ENCODE peak calls at places on chromosomes 4 and X, in four cellular contexts. H, E, Z and Y are unnamed samples.

GRCh38 chr4:139453041-139453370 is 915 bp upstream of the RAB33B start:
- DNase-seq in H (no peak), E (no peak), Z (peak), Y (no peak)

GRCh38 chrX:140503714-140504351 is 1.0 kb downstream of the SOX3 start:
- DNase-seq in H (peak), E (no peak), Z (no peak), Y (peak)

GRCh38 chr4:184826315-184827266 is 823 bp upstream of the ACSL1 start:
- DNase-seq in H (peak), E (no peak), Z (peak), Y (peak)

GRCh38 chrX:42247241-42247640 is 323.9 kb upstream of the CASK start:
- DNase-seq in H (peak), E (no peak), Z (no peak), Y (no peak)

GRCh38 chr4:1414831-1415680 is 8.8 kb upstream of the NKX1-1 start:
- DNase-seq in H (no peak), E (no peak), Z (no peak), Y (no peak)

GRCh38 chr4:3322059-3322550 is 29.3 kb downstream of the RGS12 start:
- DNase-seq in H (peak), E (no peak), Z (no peak), Y (peak)

GRCh38 chr4:85864806-85865205 is 389.9 kb downstream of the ARHGAP24 start:
- DNase-seq in H (no peak), E (no peak), Z (no peak), Y (no peak)

GRCh38 chr4:41142946-41143720 is 71.2 kb downstream of the APBB2 start:
- DNase-seq in H (peak), E (no peak), Z (peak), Y (no peak)

GRCh38 chrX:18577400-18577799 is 94.5 kb downstream of the RS1 start:
- DNase-seq in H (no peak), E (no peak), Z (no peak), Y (no peak)

GRCh38 chr4:188930822-188931221 is 791.6 kb downstream of the TRIML1 start:
- DNase-seq in H (no peak), E (no peak), Z (no peak), Y (no peak)

GRCh38 chr4:39097290-39097689 is 35.3 kb downstream of the KLHL5 start:
- DNase-seq in H (no peak), E (no peak), Z (no peak), Y (no peak)

GRCh38 chrX:120839506-120839905 is 36.2 kb downstream of the CT47B1 start:
- DNase-seq in H (no peak), E (no peak), Z (no peak), Y (peak)

GRCh38 chrX:154486396-154487207 is at the start of gene UBL4A:
- DNase-seq in H (peak), E (peak), Z (peak), Y (peak)

GRCh38 chrX:371907-372306 is 14.8 kb downstream of the PPP2R3B start:
- DNase-seq in H (no peak), E (no peak), Z (no peak), Y (no peak)

GRCh38 chr4:170014359-170015008 is 11.7 kb downstream of the MFAP3L start:
- DNase-seq in H (no peak), E (no peak), Z (no peak), Y (no peak)

GRCh38 chr4:96035727-96036126 is 195.8 kb downstream of the PDHA2 start:
- DNase-seq in H (no peak), E (no peak), Z (no peak), Y (peak)

GRCh38 chr4:177051473-177052060 is 258.1 kb upstream of the NEIL3 start:
- DNase-seq in H (peak), E (peak), Z (no peak), Y (peak)

GRCh38 chr4:114077610-114078009 is 98.2 kb upstream of the ARSJ start:
- DNase-seq in H (peak), E (no peak), Z (no peak), Y (peak)

GRCh38 chrX:136880452-136881013 is at the start of gene RBMX:
- DNase-seq in H (peak), E (peak), Z (peak), Y (peak)

GRCh38 chr4:80240976-80241375 is 25.5 kb upstream of the FGF5 start:
- DNase-seq in H (peak), E (no peak), Z (no peak), Y (no peak)

GRCh38 chr4:29560452-29560851 is 1159.7 kb upstream of the PCDH7 start:
- DNase-seq in H (no peak), E (no peak), Z (no peak), Y (no peak)

GRCh38 chr4:151035321-151035720 is 20.2 kb upstream of the LRBA start:
- DNase-seq in H (no peak), E (no peak), Z (no peak), Y (no peak)

GRCh38 chrX:148670277-148670676 is 169.9 kb downstream of the AFF2 start:
- DNase-seq in H (no peak), E (no peak), Z (no peak), Y (no peak)

GRCh38 chr4:11111876-11112275 is 316.8 kb downstream of the HS3ST1 start:
- DNase-seq in H (no peak), E (no peak), Z (no peak), Y (no peak)

GRCh38 chrX:119391279-119391678 is 7.9 kb upstream of the SLC25A43 start:
- DNase-seq in H (peak), E (no peak), Z (no peak), Y (no peak)

GRCh38 chr4:10061650-10062415 is 40.5 kb upstream of the SLC2A9 start:
- DNase-seq in H (peak), E (no peak), Z (no peak), Y (no peak)

GRCh38 chrX:47148946-47149345 is 3.9 kb downstream of the RBM10 start:
- DNase-seq in H (no peak), E (no peak), Z (no peak), Y (no peak)

GRCh38 chrX:55702611-55703010 is 14.9 kb upstream of the RRAGB start:
- DNase-seq in H (no peak), E (no peak), Z (no peak), Y (no peak)

GRCh38 chrX:109511113-109511512 is 25.5 kb upstream of the NXT2 start:
- DNase-seq in H (no peak), E (no peak), Z (no peak), Y (no peak)

GRCh38 chr4:76153356-76153755 is 5.2 kb upstream of the NUP54 start:
- DNase-seq in H (no peak), E (no peak), Z (no peak), Y (no peak)

GRCh38 chr4:105329081-105329480 is 144.8 kb downstream of the PPA2 start:
- DNase-seq in H (no peak), E (no peak), Z (no peak), Y (no peak)

GRCh38 chr4:150943831-150944230 is 71.3 kb downstream of the LRBA start:
- DNase-seq in H (no peak), E (no peak), Z (no peak), Y (peak)

GRCh38 chr4:87419578-87420249 is 2.7 kb upstream of the NUDT9 start:
- DNase-seq in H (no peak), E (no peak), Z (no peak), Y (no peak)

GRCh38 chrX:120749141-120749846 is 119.4 kb upstream of the C1GALT1C1 start:
- DNase-seq in H (no peak), E (no peak), Z (no peak), Y (no peak)

GRCh38 chrX:42934020-42934701 is 156.2 kb upstream of the PPP1R2C start:
- DNase-seq in H (no peak), E (no peak), Z (peak), Y (peak)

GRCh38 chr4:174217273-174218126 is 66.0 kb downstream of the FBXO8 start:
- DNase-seq in H (peak), E (no peak), Z (no peak), Y (peak)

GRCh38 chrX:9327086-9327746 is 137.6 kb upstream of the TBL1X start:
- DNase-seq in H (no peak), E (no peak), Z (no peak), Y (no peak)

GRCh38 chrX:14717949-14718348 is 154.9 kb downstream of the FANCB start:
- DNase-seq in H (no peak), E (no peak), Z (no peak), Y (no peak)

DNA sequence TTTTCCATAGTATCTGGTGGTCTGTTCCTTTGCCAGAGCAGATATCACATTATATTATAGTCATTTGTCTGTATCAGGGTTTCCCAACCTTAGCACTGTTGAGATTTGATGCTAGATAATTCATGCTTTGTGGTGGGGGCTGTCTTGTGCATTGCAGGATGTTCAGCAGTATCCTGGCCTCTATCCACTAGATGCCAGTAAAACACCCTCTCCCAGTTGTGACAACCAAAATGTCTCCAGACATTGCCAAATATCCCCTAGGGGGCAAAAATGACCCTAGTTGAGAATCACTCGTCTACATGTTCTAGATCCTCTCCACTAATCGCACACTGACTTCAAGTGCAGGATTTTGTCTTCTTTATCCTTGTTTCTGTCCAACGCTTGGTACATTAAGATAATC is 160.8 kb downstream of the FANCB start:
- DNase-seq in H (no peak), E (no peak), Z (no peak), Y (no peak)
- TF ChIP-seq CTCF in H (peak), E (no peak), Z (no peak), Y (no peak)

GRCh38 chrX:54695231-54695630 is 102.8 kb downstream of the ITIH6 start:
- DNase-seq in H (peak), E (no peak), Z (no peak), Y (peak)
- TF ChIP-seq CTCF in H (no peak), E (peak), Z (no peak), Y (no peak)

GRCh38 chrX:131747173-131747572 is 203.3 kb downstream of the OR13H1 start:
- DNase-seq in H (peak), E (no peak), Z (peak), Y (no peak)

DNA sequence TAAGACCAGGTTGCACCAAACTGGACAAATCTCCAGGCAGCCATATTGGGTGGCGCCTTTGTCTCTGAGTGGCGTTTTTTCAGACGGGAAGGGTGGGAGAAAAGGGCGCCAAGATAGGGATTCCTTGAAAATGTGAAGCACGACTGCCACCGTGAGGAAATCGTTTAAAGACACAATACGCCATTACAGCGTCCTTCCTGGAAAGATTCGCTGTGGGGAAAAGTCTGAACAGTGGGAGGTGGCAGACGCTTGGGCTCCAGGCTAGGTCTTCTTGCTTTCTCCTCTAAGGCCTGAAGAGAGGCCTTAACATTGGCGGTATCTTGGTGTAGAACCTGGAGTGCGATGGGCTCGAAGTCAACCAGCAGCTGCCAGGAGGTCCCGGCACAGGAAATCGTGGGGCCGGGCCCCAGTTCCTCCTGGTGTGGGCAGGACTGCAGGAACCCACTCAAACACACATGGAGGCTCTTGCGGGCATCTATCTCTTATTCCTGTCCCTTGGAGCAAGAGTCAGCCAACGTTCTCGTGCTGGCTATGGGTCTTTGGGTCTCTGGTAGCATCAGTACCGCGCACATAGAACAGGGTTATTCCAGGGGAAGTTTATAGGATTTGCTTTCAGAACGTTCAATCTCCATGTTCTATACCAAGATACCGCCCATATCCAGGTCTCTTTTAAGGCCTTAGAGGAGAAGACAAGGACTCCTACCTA is 208.8 kb downstream of the OR13H1 start:
- DNase-seq in H (peak), E (no peak), Z (peak), Y (no peak)
- TF ChIP-seq CTCF in H (peak), E (peak), Z (no peak), Y (no peak)

GRCh38 chr4:17762705-17763104 is 18.7 kb downstream of the FAM184B start:
- DNase-seq in H (peak), E (no peak), Z (peak), Y (peak)
- TF ChIP-seq CTCF in H (peak), E (peak), Z (peak), Y (peak)

GRCh38 chr4:84474107-84474506 is 25.0 kb downstream of the NKX6-1 start:
- DNase-seq in H (no peak), E (no peak), Z (no peak), Y (no peak)

GRCh38 chr4:84467601-84468000 is 31.5 kb downstream of the NKX6-1 start:
- DNase-seq in H (no peak), E (no peak), Z (no peak), Y (no peak)

GRCh38 chr4:84472154-84472553 is 26.9 kb downstream of the NKX6-1 start:
- DNase-seq in H (no peak), E (no peak), Z (no peak), Y (no peak)

GRCh38 chr4:84470204-84470785 is 28.8 kb downstream of the NKX6-1 start:
- DNase-seq in H (no peak), E (no peak), Z (no peak), Y (no peak)
- TF ChIP-seq CTCF in H (no peak), E (no peak), Z (no peak), Y (peak)

DNA sequence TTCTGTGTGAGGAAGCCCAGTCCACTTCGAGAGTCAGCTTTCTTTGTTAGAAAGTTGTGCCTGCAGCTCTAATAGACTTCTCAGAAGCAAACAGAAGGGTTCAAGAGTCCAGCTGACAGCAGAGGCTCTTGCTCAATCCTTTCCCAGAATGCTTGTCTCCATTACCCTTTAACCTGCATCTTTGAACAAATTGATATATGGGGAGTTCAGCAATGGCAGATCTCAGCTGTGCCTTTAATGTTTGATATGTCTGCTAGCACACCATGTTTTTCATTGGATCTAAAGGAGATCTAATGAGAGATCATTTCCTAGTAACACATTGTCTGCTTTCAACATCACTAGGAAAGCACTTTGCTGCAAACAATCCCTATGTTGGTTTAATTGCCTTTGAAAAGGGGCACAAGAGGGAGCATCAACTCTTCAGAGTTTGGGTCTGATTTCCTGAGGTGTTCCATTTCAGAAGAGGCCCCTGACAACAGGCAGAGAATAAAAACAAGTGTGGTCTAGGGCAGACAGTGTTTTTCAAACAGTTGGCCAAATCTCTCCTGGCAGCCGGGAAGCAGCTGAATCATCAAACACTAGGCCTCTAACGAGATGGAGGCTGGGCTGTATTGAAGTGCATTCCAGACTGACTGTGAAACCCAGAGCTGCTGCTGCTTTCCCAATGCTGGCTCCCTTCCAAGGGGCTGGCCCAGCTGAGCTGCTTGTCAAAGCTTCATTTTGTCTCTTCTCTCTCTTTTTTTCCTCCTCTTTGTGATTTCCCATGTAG is 55.6 kb downstream of the LUZP4 start:
- DNase-seq in H (peak), E (peak), Z (peak), Y (peak)
- TF ChIP-seq CTCF in H (no peak), E (no peak), Z (no peak), Y (peak)

GRCh38 chr4:128847074-128847724 is 37.7 kb downstream of the JADE1 start:
- DNase-seq in H (peak), E (no peak), Z (peak), Y (no peak)
- TF ChIP-seq CTCF in H (no peak), E (no peak), Z (no peak), Y (no peak)

GRCh38 chr4:119039779-119040178 is 95.9 kb upstream of the MYOZ2 start:
- DNase-seq in H (no peak), E (no peak), Z (no peak), Y (no peak)
- TF ChIP-seq CTCF in H (peak), E (peak), Z (no peak), Y (no peak)